ENCODE peak calls at places on chromosome 21, in seven cellular contexts. One of them, this sample, is unnamed.

GRCh38 chr21:39673163-39673562 is 60.4 kb downstream of the B3GALT5 start:
- DNase-seq in omental fat pad: no peak
- DNase-seq in progenitor cell of endocrine pancreas: no peak
- DNase-seq in astrocyte: no peak
- DNase-seq in cardiac fibroblast: no peak
- DNase-seq in BE2C: no peak
- DNase-seq in psoas muscle: no peak
- DNase-seq in this sample: no peak

GRCh38 chr21:36478207-36478701 is 1.7 kb downstream of the CLDN14 start:
- DNase-seq in omental fat pad: no peak
- DNase-seq in progenitor cell of endocrine pancreas: no peak
- DNase-seq in astrocyte: peak; percentile 96
- DNase-seq in cardiac fibroblast: peak; percentile 97
- DNase-seq in BE2C: no peak
- DNase-seq in psoas muscle: no peak
- DNase-seq in this sample: peak; percentile 82

GRCh38 chr21:46295996-46296752 is 10.0 kb downstream of the YBEY start:
- DNase-seq in omental fat pad: peak; percentile 38
- DNase-seq in progenitor cell of endocrine pancreas: no peak
- DNase-seq in astrocyte: no peak
- DNase-seq in cardiac fibroblast: peak; percentile 93
- DNase-seq in BE2C: peak; percentile 56
- DNase-seq in psoas muscle: peak; percentile 93
- DNase-seq in this sample: no peak

GRCh38 chr21:39106881-39107462 is 76.3 kb downstream of the PSMG1 start:
- DNase-seq in omental fat pad: no peak
- DNase-seq in progenitor cell of endocrine pancreas: no peak
- DNase-seq in astrocyte: no peak
- DNase-seq in cardiac fibroblast: no peak
- DNase-seq in BE2C: no peak
- DNase-seq in psoas muscle: no peak
- DNase-seq in this sample: no peak

GRCh38 chr21:41361786-41362604 is at the start of gene MX2:
- DNase-seq in omental fat pad: peak; percentile 53
- DNase-seq in progenitor cell of endocrine pancreas: no peak
- DNase-seq in astrocyte: peak; percentile 86
- DNase-seq in cardiac fibroblast: peak; percentile 80
- DNase-seq in BE2C: no peak
- DNase-seq in psoas muscle: peak; percentile 87
- DNase-seq in this sample: peak; percentile 35

GRCh38 chr21:33403128-33403785 is at the start of gene IFNGR2:
- DNase-seq in omental fat pad: no peak
- DNase-seq in progenitor cell of endocrine pancreas: peak; percentile 25
- DNase-seq in astrocyte: no peak
- DNase-seq in cardiac fibroblast: no peak
- DNase-seq in BE2C: peak; percentile 43
- DNase-seq in psoas muscle: peak; percentile 65
- DNase-seq in this sample: peak; percentile 38

GRCh38 chr21:45990741-45991605 is 9.4 kb downstream of the COL6A1 start:
- DNase-seq in omental fat pad: no peak
- DNase-seq in progenitor cell of endocrine pancreas: no peak
- DNase-seq in astrocyte: no peak
- DNase-seq in cardiac fibroblast: no peak
- DNase-seq in BE2C: peak; percentile 7
- DNase-seq in psoas muscle: peak; percentile 52
- DNase-seq in this sample: no peak

GRCh38 chr21:46124926-46125845 is 27.3 kb downstream of the COL6A2 start:
- DNase-seq in omental fat pad: peak; percentile 17
- DNase-seq in progenitor cell of endocrine pancreas: peak; percentile 8
- DNase-seq in astrocyte: no peak
- DNase-seq in cardiac fibroblast: no peak
- DNase-seq in BE2C: peak; percentile 9
- DNase-seq in psoas muscle: peak; percentile 45
- DNase-seq in this sample: no peak

GRCh38 chr21:16280731-16281130 is 550.9 kb downstream of the USP25 start:
- DNase-seq in omental fat pad: no peak
- DNase-seq in progenitor cell of endocrine pancreas: no peak
- DNase-seq in astrocyte: peak; percentile 44
- DNase-seq in cardiac fibroblast: no peak
- DNase-seq in BE2C: no peak
- DNase-seq in psoas muscle: no peak
- DNase-seq in this sample: no peak

GRCh38 chr21:46092026-46092764 is 5.7 kb upstream of the COL6A2 start:
- DNase-seq in omental fat pad: peak; percentile 22
- DNase-seq in progenitor cell of endocrine pancreas: no peak
- DNase-seq in astrocyte: peak; percentile 99
- DNase-seq in cardiac fibroblast: peak; percentile 98
- DNase-seq in BE2C: no peak
- DNase-seq in psoas muscle: peak; percentile 82
- DNase-seq in this sample: no peak

GRCh38 chr21:42744520-42745445 is 91.4 kb downstream of the PDE9A start:
- DNase-seq in omental fat pad: no peak
- DNase-seq in progenitor cell of endocrine pancreas: no peak
- DNase-seq in astrocyte: no peak
- DNase-seq in cardiac fibroblast: no peak
- DNase-seq in BE2C: no peak
- DNase-seq in psoas muscle: no peak
- DNase-seq in this sample: no peak

GRCh38 chr21:32807717-32808380 is 36.3 kb upstream of the PAXBP1 start:
- DNase-seq in omental fat pad: no peak
- DNase-seq in progenitor cell of endocrine pancreas: no peak
- DNase-seq in astrocyte: peak; percentile 76
- DNase-seq in cardiac fibroblast: peak; percentile 46
- DNase-seq in BE2C: no peak
- DNase-seq in psoas muscle: no peak
- DNase-seq in this sample: peak; percentile 30

GRCh38 chr21:42942244-42942643 is 16.8 kb upstream of the ERVH48-1 start:
- DNase-seq in omental fat pad: no peak
- DNase-seq in progenitor cell of endocrine pancreas: no peak
- DNase-seq in astrocyte: no peak
- DNase-seq in cardiac fibroblast: no peak
- DNase-seq in BE2C: no peak
- DNase-seq in psoas muscle: no peak
- DNase-seq in this sample: no peak

GRCh38 chr21:46185717-46186116 is 1.5 kb upstream of the SPATC1L start:
- DNase-seq in omental fat pad: no peak
- DNase-seq in progenitor cell of endocrine pancreas: no peak
- DNase-seq in astrocyte: no peak
- DNase-seq in cardiac fibroblast: no peak
- DNase-seq in BE2C: no peak
- DNase-seq in psoas muscle: no peak
- DNase-seq in this sample: no peak

GRCh38 chr21:15365751-15366392 is 301.1 kb upstream of the NRIP1 start:
- DNase-seq in omental fat pad: no peak
- DNase-seq in progenitor cell of endocrine pancreas: no peak
- DNase-seq in astrocyte: no peak
- DNase-seq in cardiac fibroblast: no peak
- DNase-seq in BE2C: no peak
- DNase-seq in psoas muscle: no peak
- DNase-seq in this sample: no peak

GRCh38 chr21:42460391-42461184 is 35.4 kb downstream of the RSPH1 start:
- DNase-seq in omental fat pad: no peak
- DNase-seq in progenitor cell of endocrine pancreas: no peak
- DNase-seq in astrocyte: no peak
- DNase-seq in cardiac fibroblast: no peak
- DNase-seq in BE2C: peak; percentile 27
- DNase-seq in psoas muscle: peak; percentile 47
- DNase-seq in this sample: no peak

GRCh38 chr21:46131721-46132651 is 23.4 kb downstream of the FTCD start:
- DNase-seq in omental fat pad: no peak
- DNase-seq in progenitor cell of endocrine pancreas: no peak
- DNase-seq in astrocyte: no peak
- DNase-seq in cardiac fibroblast: no peak
- DNase-seq in BE2C: no peak
- DNase-seq in psoas muscle: peak; percentile 48
- DNase-seq in this sample: no peak

GRCh38 chr21:32726742-32727477 is 903 bp downstream of the SYNJ1 start:
- DNase-seq in omental fat pad: no peak
- DNase-seq in progenitor cell of endocrine pancreas: no peak
- DNase-seq in astrocyte: no peak
- DNase-seq in cardiac fibroblast: peak; percentile 43
- DNase-seq in BE2C: peak; percentile 49
- DNase-seq in psoas muscle: no peak
- DNase-seq in this sample: peak; percentile 38

GRCh38 chr21:33101300-33102005 is 31.5 kb downstream of the OLIG1 start:
- DNase-seq in omental fat pad: no peak
- DNase-seq in progenitor cell of endocrine pancreas: no peak
- DNase-seq in astrocyte: no peak
- DNase-seq in cardiac fibroblast: no peak
- DNase-seq in BE2C: no peak
- DNase-seq in psoas muscle: no peak
- DNase-seq in this sample: no peak

GRCh38 chr21:38958940-38959685 is 153.4 kb downstream of the ETS2 start:
- DNase-seq in omental fat pad: no peak
- DNase-seq in progenitor cell of endocrine pancreas: no peak
- DNase-seq in astrocyte: peak; percentile 55
- DNase-seq in cardiac fibroblast: peak; percentile 95
- DNase-seq in BE2C: no peak
- DNase-seq in psoas muscle: no peak
- DNase-seq in this sample: no peak

GRCh38 chr21:38858429-38859205 is 52.9 kb downstream of the ETS2 start:
- DNase-seq in omental fat pad: no peak
- DNase-seq in progenitor cell of endocrine pancreas: no peak
- DNase-seq in astrocyte: no peak
- DNase-seq in cardiac fibroblast: no peak
- DNase-seq in BE2C: no peak
- DNase-seq in psoas muscle: no peak
- DNase-seq in this sample: no peak

GRCh38 chr21:41519806-41520559 is 12.0 kb upstream of the TMPRSS2 start:
- DNase-seq in omental fat pad: no peak
- DNase-seq in progenitor cell of endocrine pancreas: no peak
- DNase-seq in astrocyte: no peak
- DNase-seq in cardiac fibroblast: no peak
- DNase-seq in BE2C: no peak
- DNase-seq in psoas muscle: no peak
- DNase-seq in this sample: no peak

DNA sequence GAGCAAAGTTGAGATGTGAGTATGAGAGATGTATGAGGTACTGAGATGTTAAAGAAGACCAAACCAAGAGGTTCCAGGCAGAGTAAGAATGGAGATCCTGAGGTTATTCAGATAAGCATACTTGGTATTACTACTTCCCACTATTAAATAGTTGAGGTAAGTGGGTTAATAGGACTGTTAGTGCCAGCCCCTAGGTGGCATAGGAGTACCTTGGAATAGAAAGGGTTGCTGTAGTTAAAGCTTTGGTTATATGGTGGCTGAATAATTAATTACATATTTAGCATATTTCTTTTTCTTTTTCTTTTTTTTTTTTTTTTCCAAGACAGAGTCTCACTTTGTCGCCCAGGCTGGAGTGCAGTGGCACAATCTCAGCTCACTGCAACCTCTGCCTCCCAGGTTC is 397.9 kb upstream of the TMPRSS15 start:
- DNase-seq in omental fat pad: no peak
- DNase-seq in progenitor cell of endocrine pancreas: no peak
- DNase-seq in astrocyte: peak; percentile 12
- DNase-seq in cardiac fibroblast: no peak
- DNase-seq in BE2C: peak; percentile 32
- DNase-seq in psoas muscle: no peak
- DNase-seq in this sample: peak; percentile 5
- TF ChIP-seq CTCF in omental fat pad: no peak
- TF ChIP-seq CTCF in progenitor cell of endocrine pancreas: peak; percentile 27
- TF ChIP-seq CTCF in astrocyte: no peak
- TF ChIP-seq CTCF in cardiac fibroblast: no peak
- TF ChIP-seq CTCF in BE2C: peak; percentile 67
- TF ChIP-seq CTCF in psoas muscle: no peak
- TF ChIP-seq CTCF in this sample: peak; percentile 12

GRCh38 chr21:34946385-34947121 is 102.5 kb downstream of the RUNX1 start:
- DNase-seq in omental fat pad: no peak
- DNase-seq in progenitor cell of endocrine pancreas: no peak
- DNase-seq in astrocyte: no peak
- DNase-seq in cardiac fibroblast: no peak
- DNase-seq in BE2C: no peak
- DNase-seq in psoas muscle: no peak
- DNase-seq in this sample: no peak
- TF ChIP-seq CTCF in omental fat pad: no peak
- TF ChIP-seq CTCF in progenitor cell of endocrine pancreas: no peak
- TF ChIP-seq CTCF in astrocyte: no peak
- TF ChIP-seq CTCF in cardiac fibroblast: no peak
- TF ChIP-seq CTCF in BE2C: no peak
- TF ChIP-seq CTCF in psoas muscle: no peak
- TF ChIP-seq CTCF in this sample: no peak

GRCh38 chr21:21397464-21397863 is 399.3 kb downstream of the NCAM2 start:
- DNase-seq in omental fat pad: no peak
- DNase-seq in progenitor cell of endocrine pancreas: no peak
- DNase-seq in astrocyte: no peak
- DNase-seq in cardiac fibroblast: no peak
- DNase-seq in BE2C: no peak
- DNase-seq in psoas muscle: no peak
- DNase-seq in this sample: no peak

GRCh38 chr21:21401444-21401843 is 403.2 kb downstream of the NCAM2 start:
- DNase-seq in omental fat pad: no peak
- DNase-seq in progenitor cell of endocrine pancreas: no peak
- DNase-seq in astrocyte: no peak
- DNase-seq in cardiac fibroblast: no peak
- DNase-seq in BE2C: no peak
- DNase-seq in psoas muscle: no peak
- DNase-seq in this sample: no peak

DNA sequence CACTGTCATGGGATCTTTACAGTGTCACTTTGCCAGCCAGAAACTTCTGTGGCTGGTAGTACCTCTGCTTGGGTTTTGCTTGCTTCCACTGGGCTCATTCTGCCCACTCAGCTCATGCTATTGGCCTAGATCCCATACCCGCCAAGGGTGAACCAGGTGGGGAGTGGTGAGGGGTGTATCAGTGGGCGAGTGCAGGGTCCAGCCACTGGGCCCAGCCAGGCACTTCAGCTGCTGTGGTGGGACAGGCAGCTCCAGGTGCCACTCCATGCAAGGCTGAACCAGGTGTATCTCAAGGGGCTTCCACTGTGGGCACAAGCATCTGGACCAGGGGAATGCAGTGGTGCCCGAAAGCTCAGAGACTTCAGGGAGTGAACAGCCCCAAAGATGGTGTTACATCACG is 398.2 kb downstream of the NCAM2 start:
- DNase-seq in omental fat pad: no peak
- DNase-seq in progenitor cell of endocrine pancreas: no peak
- DNase-seq in astrocyte: no peak
- DNase-seq in cardiac fibroblast: no peak
- DNase-seq in BE2C: no peak
- DNase-seq in psoas muscle: peak; percentile 32
- DNase-seq in this sample: no peak
- TF ChIP-seq CTCF in omental fat pad: no peak
- TF ChIP-seq CTCF in progenitor cell of endocrine pancreas: no peak
- TF ChIP-seq CTCF in astrocyte: no peak
- TF ChIP-seq CTCF in cardiac fibroblast: no peak
- TF ChIP-seq CTCF in BE2C: no peak
- TF ChIP-seq CTCF in psoas muscle: no peak
- TF ChIP-seq CTCF in this sample: no peak

GRCh38 chr21:28513450-28513849 is 479.2 kb downstream of the LTN1 start:
- DNase-seq in omental fat pad: no peak
- DNase-seq in progenitor cell of endocrine pancreas: no peak
- DNase-seq in astrocyte: peak; percentile 29
- DNase-seq in cardiac fibroblast: no peak
- DNase-seq in BE2C: no peak
- DNase-seq in psoas muscle: no peak
- DNase-seq in this sample: no peak

DNA sequence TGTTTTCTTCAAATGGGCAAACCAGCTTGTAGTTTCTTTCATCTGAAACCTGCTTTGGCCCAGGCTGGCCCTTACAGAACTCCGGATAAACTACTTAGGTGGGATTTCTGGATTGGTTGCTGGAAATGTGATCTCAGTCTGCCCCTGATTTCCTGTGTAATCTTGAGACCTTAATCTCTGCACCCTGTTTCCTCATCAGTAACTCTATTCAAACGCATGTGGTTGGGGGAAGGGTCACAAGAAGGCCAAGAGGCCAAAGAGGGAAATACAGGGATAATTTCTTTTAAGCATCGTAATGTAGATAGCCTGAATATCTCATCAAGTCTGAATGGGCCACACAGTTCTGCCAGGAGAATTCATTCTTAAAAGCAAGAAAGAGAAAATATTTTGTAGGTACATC is 483.6 kb downstream of the LTN1 start:
- DNase-seq in omental fat pad: no peak
- DNase-seq in progenitor cell of endocrine pancreas: no peak
- DNase-seq in astrocyte: no peak
- DNase-seq in cardiac fibroblast: no peak
- DNase-seq in BE2C: no peak
- DNase-seq in psoas muscle: no peak
- DNase-seq in this sample: no peak
- TF ChIP-seq CTCF in omental fat pad: no peak
- TF ChIP-seq CTCF in progenitor cell of endocrine pancreas: no peak
- TF ChIP-seq CTCF in astrocyte: no peak
- TF ChIP-seq CTCF in cardiac fibroblast: no peak
- TF ChIP-seq CTCF in BE2C: peak; percentile 19
- TF ChIP-seq CTCF in psoas muscle: no peak
- TF ChIP-seq CTCF in this sample: no peak

This sample was measured in RWPE1.